ENCODE peak calls at places on chromosomes 1 and 21, in four cellular contexts. A, T, K and R are unnamed samples.
A peak's percentile ranks its signal among the peaks of the same experiment; 100 is the strongest.

GRCh38 chr1:162224267-162224666 is 152.4 kb downstream of the SPATA46 start:
- DNase-seq in A (no peak), T (no peak), K (no peak), R (no peak)

GRCh38 chr1:154955718-154956513 is at the start of gene PBXIP1:
- DNase-seq in A (peak; percentile 93), T (peak; percentile 94), K (peak; percentile 71), R (no peak)

GRCh38 chr1:65758128-65758527 is 34.6 kb upstream of the PDE4B start:
- DNase-seq in A (no peak), T (no peak), K (no peak), R (no peak)

GRCh38 chr1:85297855-85298629 is 21.6 kb upstream of the BCL10 start:
- DNase-seq in A (peak; percentile 98), T (peak; percentile 54), K (peak; percentile 98), R (peak; percentile 98)

GRCh38 chr21:42392731-42393442 is 3.0 kb downstream of the TMPRSS3 start:
- DNase-seq in A (no peak), T (peak; percentile 77), K (no peak), R (no peak)

GRCh38 chr1:223259462-223259861 is 104.5 kb downstream of the SUSD4 start:
- DNase-seq in A (no peak), T (no peak), K (no peak), R (no peak)

GRCh38 chr1:153611024-153611352 is 1.9 kb downstream of the S100A16 start:
- DNase-seq in A (no peak), T (no peak), K (peak; percentile 69), R (no peak)

GRCh38 chr1:19840228-19840627 is 25.1 kb upstream of the RNF186 start:
- DNase-seq in A (no peak), T (no peak), K (no peak), R (no peak)

GRCh38 chr1:118113261-118113660 is 71.8 kb downstream of the SPAG17 start:
- DNase-seq in A (no peak), T (no peak), K (peak; percentile 76), R (no peak)

GRCh38 chr1:81304187-81304586 is 496.5 kb upstream of the ADGRL2 start:
- DNase-seq in A (peak; percentile 45), T (no peak), K (peak; percentile 62), R (no peak)

GRCh38 chr1:156639601-156640101 is 2.3 kb upstream of the BCAN start:
- DNase-seq in A (no peak), T (no peak), K (no peak), R (no peak)

GRCh38 chr1:227372662-227373061 is 54.4 kb upstream of the CDC42BPA start:
- DNase-seq in A (peak; percentile 66), T (no peak), K (peak; percentile 73), R (peak; percentile 20)

GRCh38 chr1:111758373-111758772 is 2.7 kb downstream of the DDX20 start:
- DNase-seq in A (no peak), T (no peak), K (no peak), R (no peak)

GRCh38 chr1:232667094-232667780 is 37.3 kb upstream of the SIPA1L2 start:
- DNase-seq in A (no peak), T (no peak), K (no peak), R (no peak)

GRCh38 chr1:54934869-54935268 is 45.6 kb upstream of the TMEM61 start:
- DNase-seq in A (peak; percentile 93), T (no peak), K (peak; percentile 85), R (peak; percentile 88)

GRCh38 chr1:42756956-42757891 is 9.6 kb downstream of the P3H1 start:
- DNase-seq in A (peak; percentile 73), T (peak; percentile 82), K (no peak), R (peak; percentile 39)

GRCh38 chr1:64121766-64122385 is 81.5 kb upstream of the UBE2U start:
- DNase-seq in A (no peak), T (no peak), K (no peak), R (no peak)

GRCh38 chr1:27572019-27572678 is 31.8 kb downstream of the AHDC1 start:
- DNase-seq in A (no peak), T (no peak), K (no peak), R (no peak)

GRCh38 chr1:167722152-167722869 is 529 bp downstream of the MPZL1 start:
- DNase-seq in A (peak; percentile 42), T (no peak), K (no peak), R (no peak)

GRCh38 chr1:48338257-48338656 is 115.7 kb downstream of the SLC5A9 start:
- DNase-seq in A (no peak), T (no peak), K (no peak), R (no peak)

GRCh38 chr1:68442006-68442405 is 7.7 kb downstream of the RPE65 start:
- DNase-seq in A (no peak), T (no peak), K (peak; percentile 3), R (no peak)

GRCh38 chr1:68448365-68448764 is 1.4 kb downstream of the RPE65 start:
- DNase-seq in A (no peak), T (no peak), K (no peak), R (no peak)

GRCh38 chr1:68438310-68438709 is 11.4 kb downstream of the RPE65 start:
- DNase-seq in A (no peak), T (no peak), K (no peak), R (no peak)

GRCh38 chr1:68442822-68443556 is 6.8 kb downstream of the RPE65 start:
- DNase-seq in A (peak; percentile 59), T (peak; percentile 23), K (peak; percentile 83), R (peak; percentile 36)
- TF ChIP-seq CTCF in A (peak; percentile 64), T (peak; percentile 61), K (peak; percentile 58), R (peak; percentile 81)

DNA sequence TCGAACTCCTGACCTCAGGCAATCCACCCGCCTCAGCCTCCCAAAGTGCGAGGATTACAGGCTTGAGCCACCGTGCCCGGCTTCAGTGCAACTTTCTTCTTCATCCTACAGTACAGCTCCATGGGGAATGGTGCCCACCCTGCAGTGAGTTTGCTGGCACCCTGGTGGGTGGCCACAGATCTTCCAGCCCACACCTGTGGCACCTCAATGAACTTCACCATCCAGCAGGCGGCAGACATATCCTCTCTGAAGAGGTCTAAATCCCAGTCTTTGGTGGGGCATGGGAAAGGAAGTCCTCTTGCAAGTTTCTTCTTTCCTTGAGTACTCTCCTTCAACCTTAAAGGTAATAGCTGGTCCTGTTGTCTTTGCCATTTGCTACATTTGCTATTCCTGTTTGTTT is 18.1 kb upstream of the ZBTB8A start:
- DNase-seq in A (no peak), T (no peak), K (no peak), R (no peak)
- TF ChIP-seq CTCF in A (no peak), T (no peak), K (no peak), R (no peak)

GRCh38 chr1:50333595-50333974 is 89.7 kb downstream of the DMRTA2 start:
- DNase-seq in A (peak; percentile 42), T (peak; percentile 88), K (peak; percentile 14), R (no peak)
- TF ChIP-seq CTCF in A (peak; percentile 41), T (peak; percentile 91), K (peak; percentile 64), R (peak; percentile 54)

DNA sequence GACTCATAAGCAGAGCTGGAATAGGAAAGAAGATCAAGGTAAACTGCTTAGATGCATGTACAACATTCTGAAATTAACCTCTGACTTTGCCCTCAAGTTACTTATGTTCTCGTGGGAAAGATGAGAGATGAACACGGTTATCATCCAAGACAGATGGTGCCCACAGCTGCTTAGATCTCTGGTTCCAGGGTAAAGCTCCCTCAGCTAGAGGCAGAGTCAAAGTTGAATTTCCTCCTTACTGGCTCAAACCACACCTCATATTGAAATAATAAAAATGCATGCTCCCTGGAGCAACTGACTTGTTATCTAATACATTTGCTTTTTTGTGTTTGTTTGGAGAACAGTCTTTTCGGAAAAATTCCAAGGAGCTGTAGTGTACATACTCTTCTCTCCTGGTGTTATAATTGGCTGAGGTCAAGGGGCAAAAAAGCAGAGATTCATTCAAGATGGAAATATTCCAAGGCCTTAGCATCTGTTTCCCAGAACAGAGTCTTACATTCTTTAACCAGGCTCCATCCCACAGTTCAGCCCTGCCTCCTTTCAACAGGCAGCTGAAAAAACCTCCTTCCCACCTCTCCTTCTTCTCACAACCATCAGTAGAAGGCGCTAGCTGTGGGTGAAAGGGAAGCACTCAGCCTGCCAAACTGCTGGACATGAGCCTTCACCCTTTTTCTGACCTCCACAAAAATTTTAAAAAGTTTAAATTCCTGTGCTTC is 43.6 kb upstream of the FMO2 start:
- DNase-seq in A (peak; percentile 99), T (no peak), K (peak; percentile 95), R (peak; percentile 96)
- TF ChIP-seq CTCF in A (peak; percentile 54), T (no peak), K (peak; percentile 50), R (peak; percentile 63)

GRCh38 chr1:152461544-152461943 is 47.5 kb upstream of the CRNN start:
- DNase-seq in A (peak; percentile 79), T (no peak), K (peak; percentile 7), R (no peak)

GRCh38 chr1:152462636-152463035 is 48.0 kb upstream of the LCE5A start:
- DNase-seq in A (no peak), T (no peak), K (no peak), R (no peak)

GRCh38 chr1:152458384-152459185 is 44.5 kb upstream of the CRNN start:
- DNase-seq in A (peak; percentile 86), T (peak; percentile 57), K (peak; percentile 50), R (peak; percentile 23)

GRCh38 chr1:152459596-152460528 is 45.8 kb upstream of the CRNN start:
- DNase-seq in A (peak; percentile 83), T (peak; percentile 75), K (peak; percentile 37), R (no peak)

GRCh38 chr1:152460529-152460899 is 46.5 kb upstream of the CRNN start:
- DNase-seq in A (no peak), T (no peak), K (no peak), R (no peak)
- TF ChIP-seq CTCF in A (no peak), T (no peak), K (no peak), R (no peak)

GRCh38 chr1:9465640-9466039 is 73.6 kb upstream of the SLC25A33 start:
- DNase-seq in A (no peak), T (no peak), K (no peak), R (no peak)
- TF ChIP-seq CTCF in A (no peak), T (no peak), K (no peak), R (no peak)

GRCh38 chr1:145999321-146000024 is 3.1 kb upstream of the TXNIP start:
- DNase-seq in A (peak; percentile 63), T (no peak), K (no peak), R (no peak)
- TF ChIP-seq CTCF in A (no peak), T (no peak), K (no peak), R (no peak)

GRCh38 chr21:45443595-45444181 is 38.7 kb downstream of the COL18A1 start:
- DNase-seq in A (no peak), T (no peak), K (no peak), R (no peak)
- TF ChIP-seq CTCF in A (peak; percentile 4), T (no peak), K (no peak), R (no peak)